ENCODE peak calls at places on chromosome 7, in five cellular contexts. One of them, this sample, is unnamed. For H3K36me3, the result is how much of the 10 kb centered on the place peaks cover.

GRCh38 chr7:94375713-94376112 is 19.0 kb upstream of the COL1A2 start:
- DNase-seq in ascending aorta: peak
- DNase-seq in testis: peak
- DNase-seq in cardiac muscle cell: peak
- DNase-seq in CD8-positive, alpha-beta T cell: no peak
- DNase-seq in this sample: no peak

GRCh38 chr7:139452948-139453672 is 30.4 kb downstream of the KLRG2 start:
- DNase-seq in ascending aorta: peak
- DNase-seq in testis: no peak
- DNase-seq in CD8-positive, alpha-beta T cell: no peak
- DNase-seq in cardiac muscle cell: peak
- DNase-seq in this sample: no peak

GRCh38 chr7:97118306-97118917 is 914 bp downstream of the SDHAF3 start:
- DNase-seq in CD8-positive, alpha-beta T cell: no peak
- DNase-seq in testis: no peak
- DNase-seq in cardiac muscle cell: peak
- DNase-seq in ascending aorta: no peak
- DNase-seq in this sample: no peak

GRCh38 chr7:38186593-38187314 is 8.7 kb downstream of the STARD3NL start:
- DNase-seq in ascending aorta: no peak
- DNase-seq in CD8-positive, alpha-beta T cell: no peak
- DNase-seq in testis: no peak
- DNase-seq in cardiac muscle cell: peak
- DNase-seq in this sample: no peak

GRCh38 chr7:2175514-2175913 is 57.2 kb downstream of the MAD1L1 start:
- DNase-seq in CD8-positive, alpha-beta T cell: no peak
- DNase-seq in testis: peak
- DNase-seq in ascending aorta: peak
- DNase-seq in cardiac muscle cell: peak
- DNase-seq in this sample: no peak

GRCh38 chr7:45721949-45722598 is 147.9 kb downstream of the ADCY1 start:
- DNase-seq in cardiac muscle cell: no peak
- DNase-seq in CD8-positive, alpha-beta T cell: no peak
- DNase-seq in testis: no peak
- DNase-seq in ascending aorta: no peak
- DNase-seq in this sample: no peak

GRCh38 chr7:152121432-152121831 is 96.0 kb downstream of the GALNT11 start:
- DNase-seq in ascending aorta: no peak
- DNase-seq in cardiac muscle cell: no peak
- DNase-seq in testis: no peak
- DNase-seq in CD8-positive, alpha-beta T cell: no peak
- DNase-seq in this sample: no peak

GRCh38 chr7:82810558-82811259 is 352.0 kb downstream of the PCLO start:
- DNase-seq in cardiac muscle cell: peak
- DNase-seq in CD8-positive, alpha-beta T cell: no peak
- DNase-seq in ascending aorta: no peak
- DNase-seq in testis: peak
- DNase-seq in this sample: no peak

GRCh38 chr7:157979631-157980340 is 607.8 kb downstream of the PTPRN2 start:
- DNase-seq in ascending aorta: peak
- DNase-seq in cardiac muscle cell: no peak
- DNase-seq in CD8-positive, alpha-beta T cell: no peak
- DNase-seq in testis: no peak
- DNase-seq in this sample: no peak

GRCh38 chr7:41391818-41392217 is 311.1 kb downstream of the INHBA start:
- DNase-seq in cardiac muscle cell: no peak
- DNase-seq in testis: no peak
- DNase-seq in CD8-positive, alpha-beta T cell: no peak
- DNase-seq in ascending aorta: no peak
- DNase-seq in this sample: no peak

GRCh38 chr7:35805876-35806275 is 5.0 kb downstream of the SEPTIN7 start:
- DNase-seq in ascending aorta: no peak
- DNase-seq in cardiac muscle cell: peak
- DNase-seq in CD8-positive, alpha-beta T cell: no peak
- DNase-seq in testis: no peak
- DNase-seq in this sample: no peak

GRCh38 chr7:43113622-43114450 is 1.4 kb downstream of the HECW1 start:
- DNase-seq in testis: no peak
- DNase-seq in cardiac muscle cell: no peak
- DNase-seq in ascending aorta: no peak
- DNase-seq in CD8-positive, alpha-beta T cell: no peak
- DNase-seq in this sample: no peak

GRCh38 chr7:40658731-40659130 is 523.9 kb downstream of the SUGCT start:
- DNase-seq in ascending aorta: peak
- DNase-seq in cardiac muscle cell: peak
- DNase-seq in testis: no peak
- DNase-seq in CD8-positive, alpha-beta T cell: no peak
- DNase-seq in this sample: no peak

GRCh38 chr7:99080679-99081078 is 63.2 kb downstream of the SMURF1 start:
- DNase-seq in testis: no peak
- DNase-seq in ascending aorta: no peak
- DNase-seq in cardiac muscle cell: no peak
- DNase-seq in CD8-positive, alpha-beta T cell: no peak
- DNase-seq in this sample: no peak

GRCh38 chr7:79692015-79692414 is 238.5 kb upstream of the MAGI2 start:
- DNase-seq in cardiac muscle cell: peak
- DNase-seq in CD8-positive, alpha-beta T cell: no peak
- DNase-seq in testis: no peak
- DNase-seq in ascending aorta: no peak
- DNase-seq in this sample: no peak

GRCh38 chr7:65325793-65326432 is 47.7 kb upstream of the ZNF92 start:
- DNase-seq in ascending aorta: no peak
- DNase-seq in testis: no peak
- DNase-seq in CD8-positive, alpha-beta T cell: no peak
- DNase-seq in cardiac muscle cell: no peak
- DNase-seq in this sample: no peak

GRCh38 chr7:2006231-2006771 is 226.4 kb downstream of the MAD1L1 start:
- DNase-seq in testis: peak
- DNase-seq in cardiac muscle cell: no peak
- DNase-seq in ascending aorta: peak
- DNase-seq in CD8-positive, alpha-beta T cell: no peak
- DNase-seq in this sample: no peak

GRCh38 chr7:159066816-159067601 is 77.7 kb downstream of the VIPR2 start:
- DNase-seq in cardiac muscle cell: no peak
- DNase-seq in CD8-positive, alpha-beta T cell: no peak
- DNase-seq in testis: no peak
- DNase-seq in ascending aorta: no peak
- DNase-seq in this sample: no peak

GRCh38 chr7:43655584-43655983 is 72.7 kb downstream of the STK17A start:
- DNase-seq in cardiac muscle cell: no peak
- DNase-seq in CD8-positive, alpha-beta T cell: no peak
- DNase-seq in testis: no peak
- DNase-seq in ascending aorta: no peak
- DNase-seq in this sample: no peak

GRCh38 chr7:145169908-145170307 is 334.1 kb upstream of the TPK1 start:
- DNase-seq in ascending aorta: no peak
- DNase-seq in cardiac muscle cell: no peak
- DNase-seq in testis: no peak
- DNase-seq in CD8-positive, alpha-beta T cell: no peak
- DNase-seq in this sample: no peak

GRCh38 chr7:99918959-99919813 is at the start of gene TRIM4:
- DNase-seq in ascending aorta: peak
- DNase-seq in testis: peak
- DNase-seq in CD8-positive, alpha-beta T cell: peak
- DNase-seq in cardiac muscle cell: peak
- DNase-seq in this sample: peak

GRCh38 chr7:38975944-38976392 is 1.7 kb upstream of the POU6F2 start:
- DNase-seq in testis: no peak
- DNase-seq in ascending aorta: no peak
- DNase-seq in cardiac muscle cell: no peak
- DNase-seq in CD8-positive, alpha-beta T cell: no peak
- DNase-seq in this sample: no peak

GRCh38 chr7:40694041-40694809 is 559.4 kb downstream of the SUGCT start:
- DNase-seq in CD8-positive, alpha-beta T cell: no peak
- DNase-seq in ascending aorta: no peak
- DNase-seq in testis: no peak
- DNase-seq in cardiac muscle cell: no peak
- DNase-seq in this sample: no peak

GRCh38 chr7:141702047-141702567 is at the start of gene DENND11:
- DNase-seq in testis: peak
- DNase-seq in ascending aorta: peak
- DNase-seq in CD8-positive, alpha-beta T cell: peak
- DNase-seq in cardiac muscle cell: peak
- DNase-seq in this sample: peak

GRCh38 chr7:69937097-69937496 is 338.8 kb downstream of the AUTS2 start:
- DNase-seq in ascending aorta: no peak
- DNase-seq in cardiac muscle cell: peak
- DNase-seq in testis: no peak
- DNase-seq in CD8-positive, alpha-beta T cell: no peak
- DNase-seq in this sample: no peak

GRCh38 chr7:74222851-74223710 is 13.3 kb downstream of the LAT2 start:
- DNase-seq in CD8-positive, alpha-beta T cell: no peak
- DNase-seq in cardiac muscle cell: no peak
- DNase-seq in testis: no peak
- DNase-seq in ascending aorta: no peak
- DNase-seq in this sample: no peak

GRCh38 chr7:50653116-50653854 is 88.1 kb upstream of the DDC start:
- DNase-seq in ascending aorta: peak
- DNase-seq in cardiac muscle cell: peak
- DNase-seq in CD8-positive, alpha-beta T cell: no peak
- DNase-seq in testis: peak
- DNase-seq in this sample: peak

GRCh38 chr7:112470194-112470593 is 10.6 kb upstream of the LSMEM1 start:
- DNase-seq in ascending aorta: no peak
- DNase-seq in CD8-positive, alpha-beta T cell: no peak
- DNase-seq in cardiac muscle cell: no peak
- DNase-seq in testis: no peak
- DNase-seq in this sample: no peak

GRCh38 chr7:112462236-112462635 is 12.0 kb downstream of the IFRD1 start:
- DNase-seq in cardiac muscle cell: peak
- DNase-seq in testis: no peak
- DNase-seq in CD8-positive, alpha-beta T cell: no peak
- DNase-seq in ascending aorta: peak
- DNase-seq in this sample: no peak

DNA sequence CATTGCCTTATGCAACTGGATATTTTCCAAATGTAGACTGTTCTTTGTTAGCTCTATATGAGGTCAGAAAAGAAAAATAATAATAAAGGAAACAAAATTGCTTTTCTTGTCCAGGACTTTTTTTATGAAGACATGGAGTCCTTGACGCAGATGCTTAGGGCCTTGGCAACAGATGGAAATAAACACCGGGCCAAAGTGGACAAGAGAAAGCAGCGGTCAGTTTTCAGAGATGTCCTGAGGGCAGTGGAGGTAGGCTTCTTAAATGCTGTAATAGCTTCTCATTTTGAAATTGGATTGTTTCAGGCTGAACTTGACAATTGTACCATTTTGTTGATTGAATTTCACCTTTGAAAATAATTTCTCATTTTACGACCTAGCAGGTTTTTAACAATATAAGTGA is 12.9 kb upstream of the LSMEM1 start:
- DNase-seq in cardiac muscle cell: no peak
- DNase-seq in testis: no peak
- DNase-seq in ascending aorta: no peak
- DNase-seq in CD8-positive, alpha-beta T cell: no peak
- DNase-seq in this sample: no peak
- H3K36me3 ChIP-seq in cardiac muscle cell: half or more
- H3K36me3 ChIP-seq in testis: under half
- H3K36me3 ChIP-seq in ascending aorta: half or more
- H3K36me3 ChIP-seq in CD8-positive, alpha-beta T cell: under half
- H3K36me3 ChIP-seq in this sample: half or more

GRCh38 chr7:115113131-115113530 is 191.2 kb downstream of the MDFIC start:
- DNase-seq in CD8-positive, alpha-beta T cell: no peak
- DNase-seq in cardiac muscle cell: no peak
- DNase-seq in testis: no peak
- DNase-seq in ascending aorta: no peak
- DNase-seq in this sample: no peak
- TF ChIP-seq CTCF in CD8-positive, alpha-beta T cell: no peak
- TF ChIP-seq CTCF in cardiac muscle cell: no peak
- TF ChIP-seq CTCF in testis: no peak
- TF ChIP-seq CTCF in ascending aorta: no peak
- TF ChIP-seq CTCF in this sample: no peak

DNA sequence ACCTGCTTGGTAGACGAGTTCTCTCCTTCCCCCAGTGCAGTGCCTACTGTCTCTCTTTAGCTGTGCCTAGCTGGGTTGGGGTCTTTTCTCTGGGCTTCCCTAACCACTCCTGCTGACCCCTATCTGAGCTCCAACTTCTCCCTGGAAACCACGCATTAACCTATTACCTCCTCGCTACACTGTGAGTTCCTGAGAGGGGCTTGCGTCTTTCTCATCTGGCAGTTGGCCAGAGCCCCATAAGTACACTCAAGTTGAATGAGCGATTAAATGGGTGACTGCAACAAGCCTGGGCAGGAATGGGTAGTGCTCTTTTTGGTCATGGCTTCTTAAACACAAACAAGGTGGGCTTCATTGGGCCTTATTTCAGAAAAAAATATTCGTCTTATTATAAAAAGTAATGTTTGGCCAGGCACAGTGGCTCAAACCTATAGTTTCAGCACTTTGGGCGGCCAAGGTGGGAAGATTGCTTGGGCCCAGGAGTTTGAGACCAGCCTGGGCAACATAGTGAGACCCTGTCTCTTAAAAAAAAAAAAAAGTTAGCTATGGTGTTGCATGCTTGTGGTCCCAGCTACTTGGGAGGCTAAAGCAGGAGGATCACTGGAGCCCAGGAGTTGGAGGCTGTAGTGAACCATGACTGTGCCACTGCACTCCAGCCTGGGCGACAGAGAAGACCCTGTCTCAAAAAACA is 41.4 kb downstream of the SYPL1 start:
- DNase-seq in testis: no peak
- DNase-seq in ascending aorta: no peak
- DNase-seq in cardiac muscle cell: no peak
- DNase-seq in CD8-positive, alpha-beta T cell: no peak
- DNase-seq in this sample: no peak
- H3K4me3 ChIP-seq in testis: no peak
- H3K4me3 ChIP-seq in ascending aorta: no peak
- H3K4me3 ChIP-seq in cardiac muscle cell: no peak
- H3K4me3 ChIP-seq in CD8-positive, alpha-beta T cell: peak
- H3K4me3 ChIP-seq in this sample: no peak

GRCh38 chr7:6123843-6124242 is 92.7 kb downstream of the ANKRD61 start:
- DNase-seq in testis: no peak
- DNase-seq in cardiac muscle cell: no peak
- DNase-seq in CD8-positive, alpha-beta T cell: no peak
- DNase-seq in ascending aorta: no peak
- DNase-seq in this sample: no peak

GRCh38 chr7:6127129-6127490 is 95.9 kb downstream of the ANKRD61 start:
- DNase-seq in CD8-positive, alpha-beta T cell: no peak
- DNase-seq in cardiac muscle cell: no peak
- DNase-seq in ascending aorta: no peak
- DNase-seq in testis: no peak
- DNase-seq in this sample: no peak

GRCh38 chr7:6117533-6117932 is 86.4 kb downstream of the ANKRD61 start:
- DNase-seq in testis: no peak
- DNase-seq in cardiac muscle cell: no peak
- DNase-seq in ascending aorta: no peak
- DNase-seq in CD8-positive, alpha-beta T cell: no peak
- DNase-seq in this sample: no peak

GRCh38 chr7:6116216-6116615 is 85.0 kb downstream of the ANKRD61 start:
- DNase-seq in ascending aorta: no peak
- DNase-seq in cardiac muscle cell: no peak
- DNase-seq in testis: no peak
- DNase-seq in CD8-positive, alpha-beta T cell: no peak
- DNase-seq in this sample: no peak

DNA sequence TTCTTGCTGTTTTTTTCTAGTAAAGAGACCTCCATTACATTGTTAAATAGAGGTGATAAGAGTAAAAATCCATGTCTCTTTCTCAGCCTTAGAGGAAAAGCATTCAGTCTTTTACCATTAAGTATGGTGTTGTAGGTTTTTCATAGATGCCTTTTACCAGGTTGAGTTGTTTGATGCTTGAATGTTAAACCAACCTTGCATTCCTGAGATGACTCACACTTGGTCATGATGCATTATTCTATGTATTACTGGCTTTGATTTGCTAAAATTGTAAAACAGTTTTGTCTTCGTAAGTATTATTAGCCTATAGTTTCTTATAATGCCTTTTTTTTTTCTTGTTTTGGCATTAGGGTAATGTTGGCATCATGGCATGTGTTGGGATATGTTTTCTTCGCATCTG is 90.0 kb downstream of the ANKRD61 start:
- DNase-seq in cardiac muscle cell: peak
- DNase-seq in CD8-positive, alpha-beta T cell: no peak
- DNase-seq in testis: no peak
- DNase-seq in ascending aorta: no peak
- DNase-seq in this sample: no peak
- H3K36me3 ChIP-seq in cardiac muscle cell: under half
- H3K36me3 ChIP-seq in CD8-positive, alpha-beta T cell: under half
- H3K36me3 ChIP-seq in testis: under half
- H3K36me3 ChIP-seq in ascending aorta: half or more
- H3K36me3 ChIP-seq in this sample: half or more